ENCODE peak calls at places on chromosomes 4 and X, in four cellular contexts. W is K562, E is SK-N-SH, A is kidney. X is an unnamed sample.
A peak's percentile ranks its signal among the peaks of the same experiment; 100 is the strongest.

GRCh38 chrX:71543316-71543715 is 10.4 kb downstream of the OGT start:
- DNase-seq in W (no peak), E (no peak), A (no peak), X (no peak)

GRCh38 chrX:110036162-110037033 is 33.5 kb downstream of the TMEM164 start:
- DNase-seq in W (no peak), E (no peak), A (no peak), X (no peak)

GRCh38 chr4:23333946-23334878 is 555.6 kb downstream of the PPARGC1A start:
- DNase-seq in E (no peak), W (peak; percentile 13), A (no peak), X (no peak)

GRCh38 chrX:91435465-91435864 is 826 bp downstream of the PABPC5 start:
- DNase-seq in A (peak; percentile 22), W (no peak), E (peak; percentile 1), X (no peak)

GRCh38 chrX:97858592-97858991 is 974.9 kb downstream of the RPA4 start:
- DNase-seq in W (no peak), A (no peak), E (no peak), X (no peak)

GRCh38 chr4:126182801-126183200 is 868.0 kb downstream of the FAT4 start:
- DNase-seq in A (no peak), E (no peak), W (no peak), X (no peak)

GRCh38 chr4:15164571-15164970 is 162.3 kb downstream of the CPEB2 start:
- DNase-seq in A (no peak), E (no peak), W (no peak), X (no peak)

GRCh38 chr4:5676763-5677162 is 31.6 kb downstream of the EVC2 start:
- DNase-seq in A (no peak), W (no peak), E (no peak), X (no peak)

GRCh38 chrX:10310502-10310901 is 153.7 kb downstream of the CLCN4 start:
- DNase-seq in E (peak; percentile 7), A (no peak), W (no peak), X (no peak)

DNA sequence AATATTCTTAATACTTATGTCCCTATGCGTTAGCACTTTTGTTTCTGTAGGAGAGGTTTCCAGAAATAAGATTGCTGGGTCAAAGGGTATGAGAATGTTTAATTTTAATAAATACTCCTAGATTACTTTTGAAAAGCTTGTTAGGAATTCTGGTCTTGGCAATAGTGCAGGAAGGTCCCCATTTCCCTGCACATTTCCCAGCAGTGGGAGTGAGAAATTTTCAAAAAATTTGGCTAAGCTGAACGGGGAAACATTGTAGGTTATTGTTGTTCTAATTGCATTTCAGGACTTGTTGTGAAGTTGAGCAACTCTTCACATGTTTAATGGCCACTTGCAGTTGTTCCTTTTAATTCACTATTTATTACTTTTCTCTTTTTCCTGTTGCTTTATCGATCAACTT is 27.1 kb downstream of the IGFBP7 start:
- DNase-seq in A (no peak), W (no peak), E (no peak), X (no peak)
- H3K4me1 ChIP-seq in A (peaks cover 63% of the 10 kb centered on the region), W (no peaks in the 10 kb centered on the region), E (no peaks in the 10 kb centered on the region), X (peaks cover 63% of the 10 kb centered on the region)

GRCh38 chr4:89245459-89245858 is 62.1 kb downstream of the GPRIN3 start:
- DNase-seq in W (no peak), A (no peak), E (no peak), X (no peak)
- H3K4me1 ChIP-seq in W (no peaks in the 10 kb centered on the region), A (no peaks in the 10 kb centered on the region), E (no peaks in the 10 kb centered on the region), X (no peaks in the 10 kb centered on the region)

DNA sequence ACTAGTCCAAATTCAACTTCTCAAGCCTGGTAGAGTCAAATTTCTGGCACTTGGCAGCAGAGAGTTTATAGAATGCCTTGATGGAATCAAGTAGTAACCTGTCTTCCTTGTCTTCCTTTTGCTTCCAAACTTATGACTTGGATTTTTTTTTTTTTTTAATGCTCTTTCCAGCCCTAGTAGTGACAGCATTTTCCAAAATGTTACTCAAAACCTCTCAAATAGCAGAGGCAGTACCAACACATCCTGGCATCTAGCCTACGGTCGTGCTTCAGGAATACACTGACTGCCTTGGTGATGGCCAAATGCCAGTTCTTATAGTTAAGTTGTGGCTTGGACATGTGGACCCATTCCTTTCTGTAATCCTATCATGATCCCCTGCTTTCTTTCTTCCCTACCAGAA is 46.0 kb downstream of the GALNT7 start:
- DNase-seq in E (no peak), A (no peak), W (no peak), X (no peak)
- H3K4me1 ChIP-seq in E (peaks cover 6% of the 10 kb centered on the region), A (no peaks in the 10 kb centered on the region), W (peaks cover 17% of the 10 kb centered on the region), X (peaks cover 49% of the 10 kb centered on the region)

DNA sequence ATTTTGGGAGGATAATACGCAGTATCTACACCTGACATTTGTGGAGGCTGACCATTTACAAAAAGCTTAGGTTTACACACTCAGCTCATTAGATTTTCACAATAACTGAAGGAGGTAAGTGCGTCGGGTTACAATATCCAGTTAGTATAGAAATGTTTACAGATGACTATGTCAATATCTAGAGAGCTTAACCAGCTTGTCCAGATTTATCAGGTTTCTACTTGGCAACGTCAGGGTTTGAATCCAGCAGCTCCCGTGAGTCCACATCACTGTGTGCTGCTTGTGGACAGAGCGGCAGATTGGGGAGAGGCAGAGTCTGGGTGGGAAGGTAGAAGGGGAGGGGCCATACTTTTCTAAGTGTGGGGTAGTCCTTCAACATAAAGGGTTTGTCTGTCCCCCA is 28.3 kb downstream of the ARHGAP10 start:
- DNase-seq in E (no peak), A (no peak), W (no peak), X (no peak)
- H3K4me1 ChIP-seq in E (peaks cover 10% of the 10 kb centered on the region), A (peaks cover 4% of the 10 kb centered on the region), W (no peaks in the 10 kb centered on the region), X (peaks cover 17% of the 10 kb centered on the region)

GRCh38 chr4:110624904-110625494 is 2.1 kb upstream of the PITX2 start:
- DNase-seq in A (no peak), E (no peak), W (no peak), X (no peak)
- H3K4me1 ChIP-seq in A (no peaks in the 10 kb centered on the region), E (peaks cover 4% of the 10 kb centered on the region), W (peaks cover 9% of the 10 kb centered on the region), X (no peaks in the 10 kb centered on the region)

GRCh38 chrX:154441564-154441963 is 2.4 kb upstream of the FAM50A start:
- DNase-seq in A (no peak), W (no peak), E (no peak), X (no peak)

GRCh38 chrX:154444001-154444754 is at the start of gene FAM50A:
- DNase-seq in E (peak; percentile 92), A (peak; percentile 92), W (peak; percentile 86), X (peak; percentile 99)

GRCh38 chrX:154443479-154443910 is 446 bp upstream of the FAM50A start:
- DNase-seq in W (no peak), A (peak; percentile 65), E (peak; percentile 62), X (peak; percentile 86)

GRCh38 chrX:154440623-154441357 is 3.2 kb upstream of the FAM50A start:
- DNase-seq in W (no peak), E (no peak), A (peak; percentile 70), X (no peak)

DNA sequence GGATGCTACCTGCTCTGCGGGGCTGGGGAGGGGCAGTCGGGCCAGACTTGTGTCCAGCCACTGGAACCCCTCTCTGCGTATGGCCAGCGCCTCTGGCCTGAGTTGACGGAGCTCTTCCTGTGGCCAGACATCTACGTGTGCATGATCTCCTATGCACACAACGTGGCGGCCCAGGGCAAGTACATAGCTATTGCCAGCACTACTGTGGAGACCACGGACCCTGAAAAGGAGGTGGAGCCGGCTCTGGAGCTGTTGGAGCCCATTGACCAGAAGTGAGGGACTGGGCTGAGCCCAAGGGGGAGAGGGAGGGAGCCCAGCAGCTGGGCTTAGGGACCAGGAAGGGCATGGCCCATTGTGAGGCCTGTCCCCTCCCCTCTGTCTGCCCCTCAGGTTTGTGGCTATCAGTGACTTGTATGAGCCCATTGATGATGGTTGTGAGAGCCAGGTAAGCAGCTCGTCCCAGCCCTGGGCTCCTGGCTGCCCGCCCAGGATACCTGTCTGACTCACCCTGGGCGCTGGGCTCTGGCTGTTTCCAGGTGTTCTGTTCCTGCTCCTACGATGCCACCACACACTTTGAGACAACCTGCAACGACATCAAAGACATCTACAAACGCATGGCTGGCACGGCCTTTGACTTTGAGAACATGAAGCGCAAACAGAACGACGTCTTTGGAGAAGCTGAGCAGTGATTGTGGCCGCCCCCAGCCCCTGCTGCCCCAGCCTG is 1.8 kb upstream of the FAM50A start:
- DNase-seq in W (no peak), A (peak; percentile 69), E (no peak), X (peak; percentile 78)
- H3K4me1 ChIP-seq in W (peaks cover 53% of the 10 kb centered on the region), A (peaks cover 3% of the 10 kb centered on the region), E (peaks cover 25% of the 10 kb centered on the region), X (peaks cover 19% of the 10 kb centered on the region)

DNA sequence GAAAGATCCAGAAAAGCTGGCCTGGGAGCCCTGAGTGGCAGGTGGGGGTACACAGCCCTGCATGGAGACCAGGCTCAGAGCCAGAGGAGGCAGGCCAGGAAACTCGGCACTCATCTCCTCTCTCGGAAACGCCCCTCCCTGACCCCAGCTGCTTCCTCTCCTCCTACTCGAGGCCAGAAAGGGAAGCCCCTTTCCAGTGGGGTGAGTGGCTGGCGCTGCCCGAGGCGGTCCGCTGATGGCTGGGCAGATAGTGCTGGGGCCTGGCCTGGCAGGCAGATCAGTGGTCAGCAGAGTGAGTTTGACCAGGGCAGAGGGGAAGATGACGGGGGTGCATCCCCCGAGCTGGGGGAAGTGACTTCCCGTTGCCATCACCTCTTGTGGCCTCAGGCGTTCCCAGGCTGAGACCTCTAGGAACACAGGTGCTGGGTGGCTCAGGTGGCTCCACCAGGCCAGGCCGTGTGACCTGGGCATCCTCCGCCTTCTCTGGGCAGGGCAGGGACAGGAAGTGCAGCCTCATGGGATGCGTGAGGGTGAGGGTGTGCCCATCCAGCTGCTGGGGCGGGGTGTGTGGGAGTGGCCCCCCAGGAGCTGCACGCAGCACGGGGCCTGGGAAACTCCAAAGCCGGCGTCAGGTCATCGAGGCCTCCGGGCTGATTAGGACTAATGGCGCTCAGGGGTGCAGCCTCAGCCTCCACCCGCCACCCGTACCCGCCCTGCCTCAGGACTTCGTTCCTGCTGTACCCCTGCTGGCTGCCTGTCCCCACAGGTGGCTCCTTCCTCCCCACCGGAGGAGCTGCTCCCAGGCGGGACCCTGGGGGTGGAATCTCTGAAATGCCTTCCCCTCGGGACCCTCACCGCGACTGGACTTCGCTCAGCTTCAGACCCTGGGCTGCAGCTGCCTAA is 5.8 kb downstream of the SH3BP2 start:
- DNase-seq in W (peak; percentile 47), E (peak; percentile 92), A (peak; percentile 92), X (peak; percentile 62)
- H3K4me1 ChIP-seq in W (peaks cover 86% of the 10 kb centered on the region), E (peaks cover 78% of the 10 kb centered on the region), A (peaks cover 56% of the 10 kb centered on the region), X (peaks cover 48% of the 10 kb centered on the region)

GRCh38 chr4:142322996-142323395 is 523.1 kb downstream of the INPP4B start:
- DNase-seq in E (no peak), W (no peak), A (no peak), X (peak; percentile 4)
- H3K4me1 ChIP-seq in E (no peaks in the 10 kb centered on the region), W (no peaks in the 10 kb centered on the region), A (no peaks in the 10 kb centered on the region), X (no peaks in the 10 kb centered on the region)

DNA sequence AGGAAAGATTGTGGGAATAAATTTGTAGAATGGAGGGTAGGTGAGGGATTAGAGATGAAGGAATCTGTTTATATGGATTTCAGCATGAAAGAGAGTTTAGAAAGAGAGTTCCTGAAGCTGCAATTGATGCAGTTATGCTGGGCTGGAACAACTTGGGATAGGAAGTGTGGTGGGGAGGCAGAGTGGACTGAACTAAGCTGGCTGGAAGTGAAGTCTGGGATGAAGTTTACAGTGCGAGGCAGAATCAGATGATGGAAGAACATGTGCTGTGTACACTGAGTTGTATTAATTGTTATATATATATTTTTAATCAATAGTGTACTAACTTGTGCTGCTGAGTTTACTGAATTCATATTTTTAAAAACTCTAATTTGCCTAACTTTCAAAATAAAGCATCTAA is 461.9 kb downstream of the SPRY1 start:
- DNase-seq in A (no peak), E (no peak), W (no peak), X (no peak)
- H3K4me1 ChIP-seq in A (no peaks in the 10 kb centered on the region), E (peaks cover 6% of the 10 kb centered on the region), W (no peaks in the 10 kb centered on the region), X (no peaks in the 10 kb centered on the region)

X was measured in osteoblast.